ENCODE peak calls at places on chromosome 11, in ten cellular contexts. One of them, this sample, is unnamed.

GRCh38 chr11:115303304-115303703 is 200.9 kb downstream of the CADM1 start:
- DNase-seq in substantia nigra: no peak
- DNase-seq in CD8-positive, alpha-beta T cell: no peak
- DNase-seq in tibial nerve: no peak
- DNase-seq in gastrocnemius medialis: no peak
- DNase-seq in activated naive CD8-positive, alpha-beta T cell treated with anti-CD3 and anti-CD28 coated beads for 36 hours: no peak
- DNase-seq in kidney: no peak
- DNase-seq in fibroblast of lung: no peak
- DNase-seq in MCF 10A: no peak
- DNase-seq in HT1080: no peak
- DNase-seq in this sample: no peak

GRCh38 chr11:32244453-32244852 is 153.6 kb downstream of the RCN1 start:
- DNase-seq in substantia nigra: no peak
- DNase-seq in CD8-positive, alpha-beta T cell: no peak
- DNase-seq in tibial nerve: no peak
- DNase-seq in gastrocnemius medialis: no peak
- DNase-seq in activated naive CD8-positive, alpha-beta T cell treated with anti-CD3 and anti-CD28 coated beads for 36 hours: no peak
- DNase-seq in kidney: no peak
- DNase-seq in fibroblast of lung: no peak
- DNase-seq in MCF 10A: no peak
- DNase-seq in HT1080: no peak
- DNase-seq in this sample: no peak

GRCh38 chr11:35583126-35583525 is 35.1 kb upstream of the FJX1 start:
- DNase-seq in substantia nigra: no peak
- DNase-seq in CD8-positive, alpha-beta T cell: no peak
- DNase-seq in tibial nerve: no peak
- DNase-seq in gastrocnemius medialis: no peak
- DNase-seq in activated naive CD8-positive, alpha-beta T cell treated with anti-CD3 and anti-CD28 coated beads for 36 hours: no peak
- DNase-seq in kidney: no peak
- DNase-seq in fibroblast of lung: peak
- DNase-seq in MCF 10A: peak
- DNase-seq in HT1080: no peak
- DNase-seq in this sample: no peak

GRCh38 chr11:970319-970871 is 44.7 kb downstream of the AP2A2 start:
- DNase-seq in substantia nigra: no peak
- DNase-seq in CD8-positive, alpha-beta T cell: no peak
- DNase-seq in tibial nerve: no peak
- DNase-seq in gastrocnemius medialis: no peak
- DNase-seq in activated naive CD8-positive, alpha-beta T cell treated with anti-CD3 and anti-CD28 coated beads for 36 hours: no peak
- DNase-seq in kidney: peak
- DNase-seq in fibroblast of lung: no peak
- DNase-seq in MCF 10A: no peak
- DNase-seq in HT1080: no peak
- DNase-seq in this sample: no peak

GRCh38 chr11:70270877-70271634 is 566 bp downstream of the PPFIA1 start:
- DNase-seq in substantia nigra: no peak
- DNase-seq in CD8-positive, alpha-beta T cell: peak
- DNase-seq in tibial nerve: no peak
- DNase-seq in gastrocnemius medialis: peak
- DNase-seq in activated naive CD8-positive, alpha-beta T cell treated with anti-CD3 and anti-CD28 coated beads for 36 hours: peak
- DNase-seq in kidney: peak
- DNase-seq in fibroblast of lung: peak
- DNase-seq in MCF 10A: peak
- DNase-seq in HT1080: no peak
- DNase-seq in this sample: no peak

GRCh38 chr11:129090056-129090455 is 102.1 kb downstream of the ARHGAP32 start:
- DNase-seq in substantia nigra: no peak
- DNase-seq in CD8-positive, alpha-beta T cell: no peak
- DNase-seq in tibial nerve: no peak
- DNase-seq in gastrocnemius medialis: no peak
- DNase-seq in activated naive CD8-positive, alpha-beta T cell treated with anti-CD3 and anti-CD28 coated beads for 36 hours: no peak
- DNase-seq in kidney: no peak
- DNase-seq in fibroblast of lung: no peak
- DNase-seq in MCF 10A: no peak
- DNase-seq in HT1080: no peak
- DNase-seq in this sample: no peak

GRCh38 chr11:116808262-116809175 is 14.6 kb downstream of the APOA4 start:
- DNase-seq in substantia nigra: no peak
- DNase-seq in CD8-positive, alpha-beta T cell: no peak
- DNase-seq in tibial nerve: no peak
- DNase-seq in gastrocnemius medialis: no peak
- DNase-seq in activated naive CD8-positive, alpha-beta T cell treated with anti-CD3 and anti-CD28 coated beads for 36 hours: no peak
- DNase-seq in kidney: no peak
- DNase-seq in fibroblast of lung: peak
- DNase-seq in MCF 10A: peak
- DNase-seq in HT1080: no peak
- DNase-seq in this sample: no peak

GRCh38 chr11:128052912-128053641 is 534.3 kb downstream of the ETS1 start:
- DNase-seq in substantia nigra: no peak
- DNase-seq in CD8-positive, alpha-beta T cell: no peak
- DNase-seq in tibial nerve: no peak
- DNase-seq in gastrocnemius medialis: no peak
- DNase-seq in activated naive CD8-positive, alpha-beta T cell treated with anti-CD3 and anti-CD28 coated beads for 36 hours: no peak
- DNase-seq in kidney: no peak
- DNase-seq in fibroblast of lung: peak
- DNase-seq in MCF 10A: peak
- DNase-seq in HT1080: peak
- DNase-seq in this sample: peak

GRCh38 chr11:123434911-123435310 is 4.8 kb downstream of the GRAMD1B start:
- DNase-seq in substantia nigra: no peak
- DNase-seq in CD8-positive, alpha-beta T cell: no peak
- DNase-seq in tibial nerve: no peak
- DNase-seq in gastrocnemius medialis: no peak
- DNase-seq in activated naive CD8-positive, alpha-beta T cell treated with anti-CD3 and anti-CD28 coated beads for 36 hours: no peak
- DNase-seq in kidney: no peak
- DNase-seq in fibroblast of lung: no peak
- DNase-seq in MCF 10A: no peak
- DNase-seq in HT1080: no peak
- DNase-seq in this sample: no peak

GRCh38 chr11:44311339-44312261 is 1.7 kb upstream of the ALX4 start:
- DNase-seq in substantia nigra: no peak
- DNase-seq in CD8-positive, alpha-beta T cell: no peak
- DNase-seq in tibial nerve: no peak
- DNase-seq in gastrocnemius medialis: no peak
- DNase-seq in activated naive CD8-positive, alpha-beta T cell treated with anti-CD3 and anti-CD28 coated beads for 36 hours: no peak
- DNase-seq in kidney: peak
- DNase-seq in fibroblast of lung: no peak
- DNase-seq in MCF 10A: no peak
- DNase-seq in HT1080: no peak
- DNase-seq in this sample: no peak

GRCh38 chr11:117839234-117839882 is 14.8 kb upstream of the FXYD2 start:
- DNase-seq in substantia nigra: no peak
- DNase-seq in CD8-positive, alpha-beta T cell: no peak
- DNase-seq in tibial nerve: no peak
- DNase-seq in gastrocnemius medialis: no peak
- DNase-seq in activated naive CD8-positive, alpha-beta T cell treated with anti-CD3 and anti-CD28 coated beads for 36 hours: no peak
- DNase-seq in kidney: peak
- DNase-seq in fibroblast of lung: no peak
- DNase-seq in MCF 10A: no peak
- DNase-seq in HT1080: no peak
- DNase-seq in this sample: no peak

GRCh38 chr11:65580031-65580692 is 4.3 kb downstream of the EHBP1L1 start:
- DNase-seq in substantia nigra: no peak
- DNase-seq in CD8-positive, alpha-beta T cell: no peak
- DNase-seq in tibial nerve: no peak
- DNase-seq in gastrocnemius medialis: no peak
- DNase-seq in activated naive CD8-positive, alpha-beta T cell treated with anti-CD3 and anti-CD28 coated beads for 36 hours: no peak
- DNase-seq in kidney: no peak
- DNase-seq in fibroblast of lung: no peak
- DNase-seq in MCF 10A: no peak
- DNase-seq in HT1080: no peak
- DNase-seq in this sample: no peak

GRCh38 chr11:60910281-60910687 is 3.7 kb upstream of the TMEM109 start:
- DNase-seq in substantia nigra: no peak
- DNase-seq in CD8-positive, alpha-beta T cell: no peak
- DNase-seq in tibial nerve: no peak
- DNase-seq in gastrocnemius medialis: no peak
- DNase-seq in activated naive CD8-positive, alpha-beta T cell treated with anti-CD3 and anti-CD28 coated beads for 36 hours: no peak
- DNase-seq in kidney: no peak
- DNase-seq in fibroblast of lung: no peak
- DNase-seq in MCF 10A: no peak
- DNase-seq in HT1080: no peak
- DNase-seq in this sample: no peak

GRCh38 chr11:66603072-66603471 is 10.1 kb downstream of the CCS start:
- DNase-seq in substantia nigra: no peak
- DNase-seq in CD8-positive, alpha-beta T cell: no peak
- DNase-seq in tibial nerve: no peak
- DNase-seq in gastrocnemius medialis: no peak
- DNase-seq in activated naive CD8-positive, alpha-beta T cell treated with anti-CD3 and anti-CD28 coated beads for 36 hours: no peak
- DNase-seq in kidney: peak
- DNase-seq in fibroblast of lung: no peak
- DNase-seq in MCF 10A: no peak
- DNase-seq in HT1080: no peak
- DNase-seq in this sample: no peak

GRCh38 chr11:2812371-2812991 is 73.1 kb downstream of the CDKN1C start:
- DNase-seq in substantia nigra: no peak
- DNase-seq in CD8-positive, alpha-beta T cell: no peak
- DNase-seq in tibial nerve: no peak
- DNase-seq in gastrocnemius medialis: peak
- DNase-seq in activated naive CD8-positive, alpha-beta T cell treated with anti-CD3 and anti-CD28 coated beads for 36 hours: peak
- DNase-seq in kidney: peak
- DNase-seq in fibroblast of lung: no peak
- DNase-seq in MCF 10A: no peak
- DNase-seq in HT1080: no peak
- DNase-seq in this sample: no peak

GRCh38 chr11:72013765-72014711 is 15.3 kb downstream of the IL18BP start:
- DNase-seq in substantia nigra: no peak
- DNase-seq in CD8-positive, alpha-beta T cell: no peak
- DNase-seq in tibial nerve: no peak
- DNase-seq in gastrocnemius medialis: peak
- DNase-seq in activated naive CD8-positive, alpha-beta T cell treated with anti-CD3 and anti-CD28 coated beads for 36 hours: no peak
- DNase-seq in kidney: no peak
- DNase-seq in fibroblast of lung: peak
- DNase-seq in MCF 10A: no peak
- DNase-seq in HT1080: no peak
- DNase-seq in this sample: no peak

GRCh38 chr11:129375731-129376657 is at the start of gene BARX2:
- DNase-seq in substantia nigra: peak
- DNase-seq in CD8-positive, alpha-beta T cell: no peak
- DNase-seq in tibial nerve: no peak
- DNase-seq in gastrocnemius medialis: no peak
- DNase-seq in activated naive CD8-positive, alpha-beta T cell treated with anti-CD3 and anti-CD28 coated beads for 36 hours: peak
- DNase-seq in kidney: peak
- DNase-seq in fibroblast of lung: peak
- DNase-seq in MCF 10A: peak
- DNase-seq in HT1080: no peak
- DNase-seq in this sample: no peak

GRCh38 chr11:65653229-65654225 is 9.2 kb downstream of the RELA start:
- DNase-seq in substantia nigra: peak
- DNase-seq in CD8-positive, alpha-beta T cell: no peak
- DNase-seq in tibial nerve: no peak
- DNase-seq in gastrocnemius medialis: no peak
- DNase-seq in activated naive CD8-positive, alpha-beta T cell treated with anti-CD3 and anti-CD28 coated beads for 36 hours: no peak
- DNase-seq in kidney: peak
- DNase-seq in fibroblast of lung: no peak
- DNase-seq in MCF 10A: no peak
- DNase-seq in HT1080: no peak
- DNase-seq in this sample: no peak

GRCh38 chr11:91872216-91872615 is 352.4 kb upstream of the FAT3 start:
- DNase-seq in substantia nigra: no peak
- DNase-seq in CD8-positive, alpha-beta T cell: no peak
- DNase-seq in tibial nerve: no peak
- DNase-seq in gastrocnemius medialis: no peak
- DNase-seq in activated naive CD8-positive, alpha-beta T cell treated with anti-CD3 and anti-CD28 coated beads for 36 hours: no peak
- DNase-seq in kidney: no peak
- DNase-seq in fibroblast of lung: no peak
- DNase-seq in MCF 10A: no peak
- DNase-seq in HT1080: no peak
- DNase-seq in this sample: no peak

GRCh38 chr11:78414321-78415051 is 3.1 kb downstream of the GAB2 start:
- DNase-seq in substantia nigra: no peak
- DNase-seq in CD8-positive, alpha-beta T cell: no peak
- DNase-seq in tibial nerve: no peak
- DNase-seq in gastrocnemius medialis: no peak
- DNase-seq in activated naive CD8-positive, alpha-beta T cell treated with anti-CD3 and anti-CD28 coated beads for 36 hours: no peak
- DNase-seq in kidney: no peak
- DNase-seq in fibroblast of lung: peak
- DNase-seq in MCF 10A: peak
- DNase-seq in HT1080: no peak
- DNase-seq in this sample: no peak

GRCh38 chr11:117985953-117986887 is at the start of gene IL10RA:
- DNase-seq in substantia nigra: peak
- DNase-seq in CD8-positive, alpha-beta T cell: peak
- DNase-seq in tibial nerve: peak
- DNase-seq in gastrocnemius medialis: peak
- DNase-seq in activated naive CD8-positive, alpha-beta T cell treated with anti-CD3 and anti-CD28 coated beads for 36 hours: peak
- DNase-seq in kidney: peak
- DNase-seq in fibroblast of lung: peak
- DNase-seq in MCF 10A: no peak
- DNase-seq in HT1080: no peak
- DNase-seq in this sample: no peak

GRCh38 chr11:69817265-69818236 is 1.7 kb downstream of the FGF3 start:
- DNase-seq in substantia nigra: no peak
- DNase-seq in CD8-positive, alpha-beta T cell: no peak
- DNase-seq in tibial nerve: no peak
- DNase-seq in gastrocnemius medialis: no peak
- DNase-seq in activated naive CD8-positive, alpha-beta T cell treated with anti-CD3 and anti-CD28 coated beads for 36 hours: no peak
- DNase-seq in kidney: no peak
- DNase-seq in fibroblast of lung: no peak
- DNase-seq in MCF 10A: no peak
- DNase-seq in HT1080: no peak
- DNase-seq in this sample: no peak

GRCh38 chr11:11629368-11629767 is 7.6 kb upstream of the GALNT18 start:
- DNase-seq in substantia nigra: no peak
- DNase-seq in CD8-positive, alpha-beta T cell: no peak
- DNase-seq in tibial nerve: no peak
- DNase-seq in gastrocnemius medialis: no peak
- DNase-seq in activated naive CD8-positive, alpha-beta T cell treated with anti-CD3 and anti-CD28 coated beads for 36 hours: no peak
- DNase-seq in kidney: no peak
- DNase-seq in fibroblast of lung: no peak
- DNase-seq in MCF 10A: no peak
- DNase-seq in HT1080: no peak
- DNase-seq in this sample: no peak

GRCh38 chr11:85694385-85694980 is 8.5 kb upstream of the CCDC89 start:
- DNase-seq in substantia nigra: no peak
- DNase-seq in CD8-positive, alpha-beta T cell: no peak
- DNase-seq in tibial nerve: no peak
- DNase-seq in gastrocnemius medialis: no peak
- DNase-seq in activated naive CD8-positive, alpha-beta T cell treated with anti-CD3 and anti-CD28 coated beads for 36 hours: no peak
- DNase-seq in kidney: no peak
- DNase-seq in fibroblast of lung: peak
- DNase-seq in MCF 10A: peak
- DNase-seq in HT1080: peak
- DNase-seq in this sample: no peak

GRCh38 chr11:111935331-111936044 is 1.7 kb upstream of the DIXDC1 start:
- DNase-seq in substantia nigra: no peak
- DNase-seq in CD8-positive, alpha-beta T cell: no peak
- DNase-seq in tibial nerve: no peak
- DNase-seq in gastrocnemius medialis: no peak
- DNase-seq in activated naive CD8-positive, alpha-beta T cell treated with anti-CD3 and anti-CD28 coated beads for 36 hours: peak
- DNase-seq in kidney: no peak
- DNase-seq in fibroblast of lung: peak
- DNase-seq in MCF 10A: no peak
- DNase-seq in HT1080: no peak
- DNase-seq in this sample: no peak

GRCh38 chr11:102010776-102011500 is 36.3 kb upstream of the CFAP300 start:
- DNase-seq in substantia nigra: no peak
- DNase-seq in CD8-positive, alpha-beta T cell: no peak
- DNase-seq in tibial nerve: peak
- DNase-seq in gastrocnemius medialis: peak
- DNase-seq in activated naive CD8-positive, alpha-beta T cell treated with anti-CD3 and anti-CD28 coated beads for 36 hours: no peak
- DNase-seq in kidney: peak
- DNase-seq in fibroblast of lung: peak
- DNase-seq in MCF 10A: peak
- DNase-seq in HT1080: peak
- DNase-seq in this sample: peak

GRCh38 chr11:97854877-97855276 is 1165.9 kb upstream of the CNTN5 start:
- DNase-seq in substantia nigra: no peak
- DNase-seq in CD8-positive, alpha-beta T cell: no peak
- DNase-seq in tibial nerve: no peak
- DNase-seq in gastrocnemius medialis: no peak
- DNase-seq in activated naive CD8-positive, alpha-beta T cell treated with anti-CD3 and anti-CD28 coated beads for 36 hours: no peak
- DNase-seq in kidney: no peak
- DNase-seq in fibroblast of lung: no peak
- DNase-seq in MCF 10A: no peak
- DNase-seq in HT1080: no peak
- DNase-seq in this sample: no peak

GRCh38 chr11:2794947-2795346 is 90.6 kb downstream of the CDKN1C start:
- DNase-seq in substantia nigra: no peak
- DNase-seq in CD8-positive, alpha-beta T cell: no peak
- DNase-seq in tibial nerve: peak
- DNase-seq in gastrocnemius medialis: peak
- DNase-seq in activated naive CD8-positive, alpha-beta T cell treated with anti-CD3 and anti-CD28 coated beads for 36 hours: no peak
- DNase-seq in kidney: peak
- DNase-seq in fibroblast of lung: no peak
- DNase-seq in MCF 10A: no peak
- DNase-seq in HT1080: no peak
- DNase-seq in this sample: no peak

This sample was measured in RCC 7860.